ENCODE peak calls at places on chromosomes 12 and 14, in nine cellular contexts. Q is K562, J is Peyer's patch, H is kidney, L is cardiac muscle cell, V is HCT116, C is MM.1S, K is SK-N-SH, Z is ovary. Y is an unnamed sample.

GRCh38 chr12:87670448-87670847 is 358.8 kb downstream of the C12orf50 start:
- DNase-seq in Q (no peak), J (no peak), H (no peak), L (no peak), V (no peak), C (no peak), K (no peak), Z (no peak), Y (no peak)

GRCh38 chr12:31887109-31887811 is 72.0 kb upstream of the RESF1 start:
- DNase-seq in Q (no peak), J (peak; percentile 69), H (no peak), L (no peak), V (no peak), C (peak; percentile 74), K (no peak), Z (no peak), Y (no peak)

GRCh38 chr14:72164420-72165150 is 232.4 kb downstream of the RGS6 start:
- DNase-seq in Q (no peak), J (no peak), H (no peak), L (no peak), V (no peak), C (no peak), K (no peak), Z (no peak), Y (no peak)

GRCh38 chr14:30808576-30808975 is 65.8 kb upstream of the COCH start:
- DNase-seq in Q (no peak), J (no peak), H (no peak), L (no peak), V (no peak), C (no peak), K (no peak), Z (no peak), Y (no peak)

GRCh38 chr12:64595863-64596793 is 14.2 kb upstream of the RASSF3 start:
- DNase-seq in Q (no peak), J (no peak), H (no peak), L (no peak), V (no peak), C (no peak), K (no peak), Z (no peak), Y (no peak)

GRCh38 chr12:66516133-66516532 is 162.7 kb downstream of the GRIP1 start:
- DNase-seq in Q (peak; percentile 10), J (no peak), H (no peak), L (no peak), V (no peak), C (no peak), K (no peak), Z (no peak), Y (no peak)

GRCh38 chr12:9064201-9064814 is 51.4 kb downstream of the A2M start:
- DNase-seq in Q (no peak), J (peak; percentile 52), H (peak; percentile 86), L (peak; percentile 83), V (peak; percentile 42), C (peak; percentile 85), K (peak; percentile 86), Z (peak; percentile 56), Y (peak; percentile 35)

GRCh38 chr14:23566782-23567185 is 807 bp downstream of the AP1G2 start:
- DNase-seq in Q (peak; percentile 21), J (no peak), H (no peak), L (no peak), V (no peak), C (no peak), K (peak; percentile 48), Z (no peak), Y (no peak)

GRCh38 chr12:89933911-89934310 is 225.3 kb upstream of the ATP2B1 start:
- DNase-seq in Q (no peak), J (no peak), H (no peak), L (no peak), V (no peak), C (no peak), K (no peak), Z (no peak), Y (no peak)

GRCh38 chr12:120368789-120369475 is at the start of gene MSI1:
- DNase-seq in Q (peak; percentile 67), J (no peak), H (no peak), L (peak; percentile 68), V (no peak), C (no peak), K (peak; percentile 93), Z (no peak), Y (no peak)

GRCh38 chr12:100163416-100164152 is 20.9 kb upstream of the BLTP3B start:
- DNase-seq in Q (peak; percentile 54), J (peak; percentile 58), H (peak; percentile 91), L (peak; percentile 91), V (peak; percentile 64), C (peak; percentile 70), K (peak; percentile 90), Z (peak; percentile 32), Y (peak; percentile 91)

GRCh38 chr14:33777651-33778050 is 173.2 kb downstream of the EGLN3 start:
- DNase-seq in Q (no peak), J (no peak), H (no peak), L (no peak), V (no peak), C (no peak), K (no peak), Z (no peak), Y (no peak)

GRCh38 chr14:20732950-20733650 is 12.6 kb upstream of the EDDM3A start:
- DNase-seq in Q (no peak), J (no peak), H (no peak), L (no peak), V (no peak), C (no peak), K (no peak), Z (no peak), Y (no peak)
- H3K4me1 ChIP-seq in Q (no peaks in the 10 kb centered on the region), J (no peaks in the 10 kb centered on the region), H (no peaks in the 10 kb centered on the region), L (peaks cover 3% of the 10 kb centered on the region), V (no peaks in the 10 kb centered on the region), C (no peaks in the 10 kb centered on the region), K (no peaks in the 10 kb centered on the region), Z (peaks cover 3% of the 10 kb centered on the region), Y (no peaks in the 10 kb centered on the region)

DNA sequence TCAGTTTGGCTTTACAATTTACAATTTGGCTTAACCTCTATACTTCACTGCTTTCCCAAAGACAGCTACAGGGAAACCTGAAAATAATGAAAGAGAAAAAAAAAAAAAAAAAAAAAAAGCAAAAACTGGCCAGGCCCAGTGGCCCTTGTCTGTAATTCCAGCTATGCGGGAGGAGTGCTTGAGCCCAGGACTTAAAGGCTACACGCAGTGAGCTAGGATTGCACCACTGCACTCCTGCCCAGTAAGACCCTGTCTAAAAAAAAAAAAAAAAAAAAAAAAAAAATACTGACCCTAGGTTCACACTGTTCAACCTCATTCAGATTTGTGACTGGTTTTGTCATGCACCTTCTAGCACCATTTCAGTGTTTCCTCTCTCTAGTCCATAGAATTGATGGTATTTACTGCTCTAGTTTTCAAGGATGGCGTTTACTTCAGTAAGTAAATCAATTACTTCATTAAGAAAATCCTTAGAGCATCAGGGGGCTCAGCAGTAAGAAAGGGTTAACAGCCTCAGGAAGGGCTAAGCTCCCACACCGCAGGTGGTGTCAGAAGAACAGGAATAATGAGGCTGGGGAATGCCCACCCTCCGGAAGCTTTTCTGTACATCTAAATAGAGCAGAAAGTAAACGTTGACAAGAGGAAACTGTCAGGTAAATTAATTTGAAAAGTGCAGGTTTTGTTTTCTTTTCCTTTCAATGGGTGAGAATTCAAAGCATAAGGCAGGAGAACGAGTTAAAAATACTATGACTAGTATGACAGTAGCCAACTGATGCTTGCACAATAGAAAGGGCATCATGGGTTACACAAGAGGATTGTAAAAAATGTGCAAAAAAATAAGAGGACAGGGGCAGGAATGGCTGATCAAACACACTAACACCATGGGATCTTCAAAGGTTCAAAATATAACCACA is 115.0 kb upstream of the MDM1 start:
- DNase-seq in Q (no peak), J (no peak), H (no peak), L (peak; percentile 23), V (no peak), C (peak; percentile 19), K (no peak), Z (no peak), Y (no peak)
- TF ChIP-seq CTCF in Q (no peak), J (no peak), H (no peak), L (no peak), V (no peak), C (no peak), K (no peak), Z (no peak), Y (no peak)

GRCh38 chr14:59330455-59330854 is 134.7 kb downstream of the GPR135 start:
- DNase-seq in Q (no peak), J (peak; percentile 53), H (no peak), L (no peak), V (no peak), C (peak; percentile 77), K (no peak), Z (peak; percentile 21), Y (no peak)
- H3K36me3 ChIP-seq in Q (peaks cover 8% of the 10 kb centered on the region), J (no peaks in the 10 kb centered on the region), H (peaks cover 47% of the 10 kb centered on the region), L (peaks cover 29% of the 10 kb centered on the region), V (no peaks in the 10 kb centered on the region), C (no peaks in the 10 kb centered on the region), K (peaks cover 51% of the 10 kb centered on the region), Z (no peaks in the 10 kb centered on the region), Y (peaks cover 3% of the 10 kb centered on the region)

GRCh38 chr14:99587463-99588278 is 16.3 kb downstream of the CCDC85C start:
- DNase-seq in Q (no peak), J (no peak), H (no peak), L (no peak), V (no peak), C (no peak), K (no peak), Z (no peak), Y (no peak)

GRCh38 chr14:99590746-99591555 is 13.1 kb downstream of the CCDC85C start:
- DNase-seq in Q (no peak), J (no peak), H (no peak), L (no peak), V (no peak), C (no peak), K (peak; percentile 88), Z (no peak), Y (peak; percentile 71)

GRCh38 chr14:99589031-99589441 is 15.0 kb downstream of the CCDC85C start:
- DNase-seq in Q (no peak), J (no peak), H (no peak), L (no peak), V (no peak), C (no peak), K (no peak), Z (no peak), Y (no peak)

GRCh38 chr14:99592394-99592793 is 11.6 kb downstream of the CCDC85C start:
- DNase-seq in Q (no peak), J (no peak), H (no peak), L (no peak), V (no peak), C (no peak), K (no peak), Z (no peak), Y (no peak)

DNA sequence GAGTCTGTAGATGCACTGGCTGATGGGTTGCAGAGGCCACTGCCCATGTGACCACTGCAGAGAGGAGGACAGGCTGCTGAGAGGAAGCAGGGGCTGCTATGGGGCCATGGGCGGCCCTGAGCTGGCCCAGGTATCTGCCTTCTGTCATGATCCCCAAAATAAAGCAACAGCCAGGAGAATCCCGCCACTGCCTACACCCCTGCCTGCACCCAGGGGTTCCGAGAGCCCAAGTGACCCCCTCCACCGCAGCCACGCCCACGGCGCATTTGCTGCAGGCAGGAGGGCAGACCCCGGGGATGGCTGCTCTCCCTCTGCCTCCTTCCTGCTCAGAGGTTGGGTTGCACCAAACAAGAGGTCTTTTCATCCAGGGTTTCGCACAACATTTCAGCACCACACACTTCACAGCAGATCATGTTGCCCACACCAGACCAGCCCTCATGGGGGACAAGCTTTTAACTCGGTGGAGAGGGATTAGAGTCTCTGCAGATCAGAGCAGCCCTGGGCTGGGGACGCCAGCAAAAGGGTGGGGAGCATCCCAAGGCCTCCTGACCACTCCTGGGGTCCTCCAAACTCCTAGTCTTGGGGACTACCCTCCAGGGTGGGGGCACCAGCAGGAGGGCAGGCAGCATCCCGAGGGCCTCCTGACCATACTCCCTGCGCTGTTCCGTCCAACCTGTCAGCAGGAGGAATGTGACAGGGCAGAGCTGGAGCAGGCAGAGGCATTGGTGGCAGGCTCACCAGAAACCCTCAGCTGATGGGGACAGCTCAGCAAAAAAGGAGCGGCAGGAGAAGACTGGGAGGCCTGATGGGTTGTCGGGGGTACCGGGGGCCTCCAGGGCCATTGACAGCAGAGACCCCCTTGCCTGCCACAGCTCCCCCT is 14.1 kb downstream of the CCDC85C start:
- DNase-seq in Q (no peak), J (no peak), H (no peak), L (peak; percentile 58), V (no peak), C (no peak), K (no peak), Z (no peak), Y (no peak)
- H3K4me1 ChIP-seq in Q (peaks cover 34% of the 10 kb centered on the region), J (peaks cover 2% of the 10 kb centered on the region), H (peaks cover 29% of the 10 kb centered on the region), L (peaks cover 34% of the 10 kb centered on the region), V (peaks cover 2% of the 10 kb centered on the region), C (no peaks in the 10 kb centered on the region), K (peaks cover 91% of the 10 kb centered on the region), Z (peaks cover 16% of the 10 kb centered on the region), Y (peaks cover 57% of the 10 kb centered on the region)